ENCODE peak calls at places on chromosomes 3 and 15, in ten cellular contexts. L is activated effector memory CD4-positive, alpha-beta T cell treated with anti-CD3 and anti-CD28 coated beads, Interleukin-2, amount 50 U/mL, for 16 hours; D is A172; T is progenitor cell of endocrine pancreas; Q is RWPE1; F is lower lobe of right lung; B is NCI-H345; C is A549; H is mammary epithelial cell; W is esophagus squamous epithelium. J is an unnamed sample.

GRCh38 chr15:63082366-63082765 is 39.3 kb upstream of the LACTB start:
- DNase-seq in C (no peak), Q (no peak), F (no peak), B (no peak), T (no peak), W (no peak), D (no peak), H (peak), L (no peak), J (peak)

GRCh38 chr3:8584661-8585060 is 59.9 kb downstream of the SSUH2 start:
- DNase-seq in L (no peak), Q (no peak), D (no peak), C (no peak), B (no peak), H (no peak), T (no peak), F (no peak), W (no peak), J (no peak)

GRCh38 chr15:85725564-85725963 is 69.2 kb downstream of the KLHL25 start:
- DNase-seq in H (no peak), B (no peak), D (no peak), Q (no peak), F (no peak), T (no peak), L (no peak), W (no peak), C (no peak), J (no peak)

GRCh38 chr3:49813497-49814174 is at the start of gene UBA7:
- DNase-seq in W (no peak), B (no peak), Q (peak), D (peak), T (no peak), C (no peak), L (peak), H (peak), F (peak), J (no peak)

GRCh38 chr3:23671901-23672589 is 133.7 kb upstream of the UBE2E1 start:
- DNase-seq in W (no peak), H (no peak), L (no peak), Q (peak), F (peak), C (no peak), T (no peak), B (no peak), D (no peak), J (no peak)

GRCh38 chr3:57577786-57578185 is 19.4 kb downstream of the ARF4 start:
- DNase-seq in L (no peak), H (no peak), B (no peak), Q (no peak), F (no peak), C (no peak), T (no peak), D (no peak), W (no peak), J (no peak)

GRCh38 chr3:188061133-188061532 is 92.8 kb upstream of the LPP start:
- DNase-seq in T (no peak), Q (peak), B (peak), L (peak), D (peak), C (peak), W (no peak), H (peak), F (no peak), J (peak)

GRCh38 chr3:185507883-185508282 is 9.0 kb upstream of the TMEM41A start:
- DNase-seq in H (no peak), F (no peak), T (no peak), D (no peak), Q (no peak), L (no peak), C (no peak), B (no peak), W (no peak), J (no peak)

GRCh38 chr3:195046441-195046840 is 224.5 kb downstream of the XXYLT1 start:
- DNase-seq in D (no peak), W (no peak), B (no peak), L (peak), H (no peak), F (no peak), Q (no peak), T (no peak), C (no peak), J (no peak)

GRCh38 chr15:56821721-56822425 is 88.6 kb upstream of the ZNF280D start:
- DNase-seq in B (peak), Q (peak), L (peak), W (no peak), C (peak), T (peak), F (peak), D (peak), H (peak), J (peak)

GRCh38 chr15:24916305-24917009 is 38.3 kb upstream of the SNRPN start:
- DNase-seq in D (no peak), H (no peak), F (no peak), B (no peak), C (no peak), Q (no peak), T (no peak), L (no peak), W (no peak), J (no peak)

GRCh38 chr3:107235923-107236315 is 141.3 kb upstream of the CCDC54 start:
- DNase-seq in D (peak), F (no peak), Q (peak), H (peak), B (peak), L (peak), T (peak), C (peak), W (no peak), J (peak)

GRCh38 chr3:55549172-55549571 is 62.1 kb upstream of the WNT5A start:
- DNase-seq in T (no peak), L (no peak), B (no peak), C (no peak), Q (no peak), W (no peak), F (no peak), H (no peak), D (no peak), J (no peak)

GRCh38 chr3:33749546-33750215 is 31.6 kb upstream of the CLASP2 start:
- DNase-seq in W (no peak), C (no peak), L (no peak), D (no peak), T (no peak), F (no peak), H (peak), Q (peak), B (no peak), J (peak)

GRCh38 chr15:76235186-76235826 is 76.0 kb downstream of the ETFA start:
- DNase-seq in T (no peak), D (peak), L (no peak), W (no peak), H (peak), F (no peak), C (peak), B (peak), Q (peak), J (peak)

GRCh38 chr3:160801386-160802118 is 45.5 kb downstream of the PPM1L start:
- DNase-seq in C (no peak), T (no peak), D (no peak), Q (no peak), H (no peak), L (no peak), B (no peak), W (no peak), F (peak), J (no peak)

GRCh38 chr3:27644936-27645335 is 77.2 kb downstream of the EOMES start:
- DNase-seq in B (no peak), C (no peak), Q (no peak), D (no peak), T (no peak), W (no peak), H (no peak), L (no peak), F (no peak), J (no peak)

GRCh38 chr15:82066455-82066854 is 20.6 kb upstream of the MEX3B start:
- DNase-seq in T (no peak), W (no peak), Q (no peak), H (no peak), B (no peak), C (no peak), F (no peak), D (no peak), L (no peak), J (no peak)

GRCh38 chr15:72009207-72009606 is 108.7 kb downstream of the MYO9A start:
- DNase-seq in T (peak), D (no peak), F (no peak), L (no peak), Q (no peak), W (no peak), H (no peak), C (no peak), B (no peak), J (no peak)

GRCh38 chr3:133377396-133377795 is 22.5 kb upstream of the BFSP2 start:
- DNase-seq in C (peak), F (no peak), T (no peak), B (no peak), Q (peak), H (peak), W (no peak), L (no peak), D (peak), J (no peak)

GRCh38 chr3:25463850-25464418 is 35.9 kb downstream of the RARB start:
- DNase-seq in B (no peak), C (no peak), Q (no peak), W (no peak), D (no peak), H (no peak), L (no peak), F (no peak), T (no peak), J (no peak)

GRCh38 chr3:15645740-15646490 is 44.4 kb downstream of the BTD start:
- DNase-seq in Q (peak), F (no peak), D (peak), B (no peak), C (peak), W (no peak), T (no peak), L (no peak), H (peak), J (peak)

GRCh38 chr3:150365132-150365604 is 42.9 kb upstream of the TSC22D2 start:
- DNase-seq in C (no peak), F (no peak), L (no peak), Q (no peak), D (peak), B (no peak), W (no peak), H (peak), T (no peak), J (peak)

GRCh38 chr3:77606372-77606771 is 566.5 kb downstream of the ROBO2 start:
- DNase-seq in L (no peak), H (no peak), F (no peak), Q (no peak), T (no peak), D (no peak), C (no peak), B (no peak), W (no peak), J (no peak)

GRCh38 chr3:194054941-194055340 is 81.0 kb upstream of the HES1 start:
- DNase-seq in B (no peak), T (no peak), L (no peak), C (no peak), Q (no peak), H (no peak), D (no peak), F (no peak), W (no peak), J (no peak)

GRCh38 chr3:149554826-149555225 is 80.3 kb downstream of the TM4SF4 start:
- DNase-seq in T (no peak), H (peak), B (no peak), L (no peak), C (no peak), D (peak), F (no peak), W (no peak), Q (peak), J (peak)

GRCh38 chr3:51673181-51673801 is 2.2 kb downstream of the TEX264 start:
- DNase-seq in Q (no peak), T (no peak), C (no peak), D (no peak), B (no peak), F (no peak), H (no peak), W (no peak), L (peak), J (no peak)

GRCh38 chr3:60017631-60018030 is 967.8 kb upstream of the CFAP20DC start:
- DNase-seq in H (peak), Q (no peak), L (peak), T (no peak), D (peak), F (no peak), W (no peak), C (no peak), B (no peak), J (peak)

GRCh38 chr15:37880009-37880834 is 54.2 kb upstream of the TMCO5A start:
- DNase-seq in F (no peak), L (no peak), W (no peak), T (no peak), D (peak), C (peak), B (peak), H (peak), Q (peak), J (peak)

GRCh38 chr15:49163678-49164077 is 6.4 kb upstream of the GALK2 start:
- DNase-seq in B (no peak), C (no peak), Q (peak), D (no peak), T (no peak), W (no peak), H (peak), L (no peak), F (no peak), J (peak)

GRCh38 chr3:123884258-123884831 is at the start of gene MYLK:
- DNase-seq in T (peak), F (peak), H (peak), L (peak), B (peak), W (no peak), D (peak), C (peak), Q (peak), J (no peak)

GRCh38 chr3:117527346-117527745 is 817.8 kb downstream of the TUSC7 start:
- DNase-seq in B (no peak), H (no peak), C (no peak), L (no peak), D (no peak), T (no peak), F (no peak), W (no peak), Q (no peak), J (no peak)

GRCh38 chr15:73740152-73741048 is 12.8 kb downstream of the INSYN1 start:
- DNase-seq in C (no peak), B (no peak), F (no peak), D (no peak), L (no peak), W (no peak), H (no peak), Q (no peak), T (no peak), J (no peak)

GRCh38 chr3:28840976-28841376 is 439.9 kb upstream of the RBMS3 start:
- DNase-seq in T (no peak), W (no peak), F (no peak), Q (no peak), C (no peak), H (no peak), L (no peak), D (peak), B (no peak), J (no peak)

GRCh38 chr3:112781611-112782010 is 65.1 kb downstream of the CD200R1L start:
- DNase-seq in W (no peak), T (no peak), B (no peak), F (no peak), L (no peak), H (peak), D (no peak), Q (no peak), C (no peak), J (no peak)

GRCh38 chr15:75836953-75837321 is 6.3 kb upstream of the UBE2Q2 start:
- DNase-seq in B (no peak), W (no peak), C (no peak), Q (peak), L (peak), T (no peak), F (peak), H (peak), D (peak), J (peak)

J was measured in foreskin keratinocyte.